ENCODE peak calls at places on chromosomes 16 and 17, in four cellular contexts. C, J, I and L are unnamed samples.

GRCh38 chr16:50644730-50645129 is 36.4 kb downstream of the SNX20 start:
- DNase-seq in J (no peak), C (peak; percentile 60), I (no peak), L (peak; percentile 48)

GRCh38 chr16:68031951-68032350 is 8.9 kb downstream of the DUS2 start:
- DNase-seq in C (no peak), I (no peak), J (no peak), L (no peak)

GRCh38 chr17:81200695-81201580 is 21.8 kb downstream of the CEP131 start:
- DNase-seq in J (peak; percentile 42), I (peak; percentile 67), C (peak; percentile 79), L (peak; percentile 64)

GRCh38 chr17:29571883-29572681 is 3.6 kb downstream of the TP53I13 start:
- DNase-seq in I (peak; percentile 27), J (no peak), C (peak; percentile 7), L (no peak)

GRCh38 chr17:7987112-7987893 is 15.1 kb upstream of the GUCY2D start:
- DNase-seq in J (no peak), I (peak; percentile 61), C (no peak), L (no peak)

GRCh38 chr17:82534401-82534812 is 14.9 kb downstream of the FOXK2 start:
- DNase-seq in C (peak; percentile 38), I (no peak), J (no peak), L (no peak)

GRCh38 chr17:2916362-2916928 is 120.2 kb downstream of the RAP1GAP2 start:
- DNase-seq in J (no peak), C (no peak), I (no peak), L (no peak)

GRCh38 chr17:50476545-50477315 is 1.9 kb upstream of the RSAD1 start:
- DNase-seq in J (no peak), I (no peak), C (no peak), L (no peak)

GRCh38 chr17:27797390-27798091 is 2.8 kb downstream of the NOS2 start:
- DNase-seq in I (no peak), J (no peak), C (no peak), L (no peak)

GRCh38 chr17:44970136-44970737 is 2.1 kb upstream of the C1QL1 start:
- DNase-seq in I (peak; percentile 49), J (no peak), C (no peak), L (no peak)

GRCh38 chr16:47886631-47887415 is 269.0 kb downstream of the ABCC12 start:
- DNase-seq in J (no peak), C (no peak), I (no peak), L (no peak)

GRCh38 chr16:54361246-54361645 is 74.7 kb upstream of the IRX3 start:
- DNase-seq in I (no peak), J (no peak), C (no peak), L (no peak)

GRCh38 chr17:8924595-8924994 is 40.9 kb downstream of the PIK3R5 start:
- DNase-seq in I (no peak), C (no peak), J (no peak), L (peak; percentile 91)

GRCh38 chr16:11094075-11094593 is 149.8 kb downstream of the CLEC16A start:
- DNase-seq in J (peak; percentile 70), I (no peak), C (peak; percentile 94), L (peak; percentile 82)

GRCh38 chr17:51803161-51803560 is 355.4 kb downstream of the CA10 start:
- DNase-seq in J (no peak), C (no peak), I (no peak), L (no peak)

GRCh38 chr16:3458278-3458851 is 14.9 kb downstream of the NAA60 start:
- DNase-seq in I (no peak), J (no peak), C (peak; percentile 41), L (peak; percentile 41)

GRCh38 chr16:69477546-69477945 is 53.1 kb downstream of the CYB5B start:
- DNase-seq in I (no peak), C (peak; percentile 36), J (no peak), L (no peak)

GRCh38 chr17:35084987-35085386 is 21.5 kb upstream of the RFFL start:
- DNase-seq in C (no peak), I (no peak), J (no peak), L (no peak)

GRCh38 chr17:61209524-61209923 is 190.1 kb upstream of the TBX2 start:
- DNase-seq in C (no peak), J (no peak), I (no peak), L (no peak)

GRCh38 chr16:8677481-8677880 is 3.1 kb downstream of the ABAT start:
- DNase-seq in I (no peak), C (peak; percentile 11), J (no peak), L (no peak)

GRCh38 chr17:67666710-67667109 is 51.0 kb upstream of the NOL11 start:
- DNase-seq in J (no peak), C (no peak), I (no peak), L (no peak)

GRCh38 chr16:30778549-30779244 is 8.3 kb downstream of the ZNF629 start:
- DNase-seq in I (no peak), C (peak; percentile 81), J (no peak), L (peak; percentile 1)

GRCh38 chr16:28280881-28281836 is 11.2 kb upstream of the SBK1 start:
- DNase-seq in C (peak; percentile 33), I (no peak), J (no peak), L (no peak)

GRCh38 chr17:31549121-31549524 is 157.6 kb downstream of the RAB11FIP4 start:
- DNase-seq in I (no peak), J (no peak), C (no peak), L (peak; percentile 45)

GRCh38 chr17:19712436-19713004 is 3.9 kb downstream of the SLC47A2 start:
- DNase-seq in J (no peak), C (no peak), I (no peak), L (no peak)

GRCh38 chr17:8832711-8833352 is 33.7 kb upstream of the MFSD6L start:
- DNase-seq in J (no peak), I (no peak), C (peak; percentile 30), L (peak; percentile 33)

GRCh38 chr16:64543401-64543800 is 578.5 kb downstream of the CDH11 start:
- DNase-seq in I (no peak), J (no peak), C (no peak), L (no peak)

GRCh38 chr17:71287246-71287828 is 833.5 kb upstream of the SOX9 start:
- DNase-seq in C (no peak), J (no peak), I (no peak), L (no peak)

GRCh38 chr17:11269210-11269609 is 28.2 kb downstream of the SHISA6 start:
- DNase-seq in I (no peak), J (no peak), C (no peak), L (no peak)

GRCh38 chr16:85172465-85173071 is 60.3 kb upstream of the CIBAR2 start:
- DNase-seq in I (no peak), C (peak; percentile 57), J (no peak), L (peak; percentile 24)

GRCh38 chr16:85171004-85171808 is 58.9 kb upstream of the CIBAR2 start:
- DNase-seq in I (no peak), C (no peak), J (no peak), L (no peak)

GRCh38 chr16:85170066-85171003 is 58.1 kb upstream of the CIBAR2 start:
- DNase-seq in J (no peak), C (peak; percentile 32), I (no peak), L (no peak)

GRCh38 chr16:85173077-85173980 is 61.1 kb upstream of the CIBAR2 start:
- DNase-seq in I (no peak), C (no peak), J (peak; percentile 71), L (no peak)

DNA sequence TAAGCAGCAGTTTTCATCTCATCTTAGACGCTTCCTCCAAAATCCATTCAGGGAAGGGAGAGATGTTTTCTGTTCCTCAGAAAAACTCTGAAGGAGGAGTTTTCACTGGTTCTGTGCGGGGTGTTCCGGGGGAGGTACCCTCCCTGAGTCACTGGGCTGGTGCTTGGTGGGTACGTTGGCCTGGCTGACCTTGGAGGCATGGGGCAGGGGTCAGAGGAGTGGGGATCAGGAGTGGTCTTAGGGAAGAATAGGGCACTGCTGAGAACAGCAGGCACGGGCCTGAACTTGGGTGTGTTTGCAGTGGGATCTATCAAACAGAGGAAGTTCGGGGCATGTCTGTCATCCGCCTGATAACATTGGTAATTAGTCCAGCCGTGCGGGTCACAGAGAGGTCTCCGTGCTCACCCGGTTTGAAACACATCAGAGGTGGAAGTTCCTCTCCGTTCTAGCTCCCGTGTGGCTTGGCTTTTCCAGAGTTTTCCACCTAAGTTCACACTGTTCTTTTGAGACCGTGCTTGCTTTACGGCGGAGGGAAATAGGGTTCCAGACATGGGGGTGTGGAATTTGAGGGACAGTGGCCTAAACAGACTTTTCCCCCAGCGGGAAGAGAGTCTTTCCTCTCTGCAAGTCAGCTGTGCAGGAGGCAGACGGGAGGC is 59.7 kb upstream of the CIBAR2 start:
- DNase-seq in J (no peak), I (no peak), C (peak; percentile 37), L (no peak)
- TF ChIP-seq CTCF in J (no peak), I (no peak), C (no peak), L (no peak)

GRCh38 chr17:78041401-78042179 is 83.1 kb downstream of the TNRC6C start:
- DNase-seq in I (no peak), J (no peak), C (no peak), L (no peak)
- H3K4me3 ChIP-seq in I (peak overlapping the region; percentile 44), J (peak overlapping the region; percentile 73), C (no peak overlapping the region), L (no peak overlapping the region)

DNA sequence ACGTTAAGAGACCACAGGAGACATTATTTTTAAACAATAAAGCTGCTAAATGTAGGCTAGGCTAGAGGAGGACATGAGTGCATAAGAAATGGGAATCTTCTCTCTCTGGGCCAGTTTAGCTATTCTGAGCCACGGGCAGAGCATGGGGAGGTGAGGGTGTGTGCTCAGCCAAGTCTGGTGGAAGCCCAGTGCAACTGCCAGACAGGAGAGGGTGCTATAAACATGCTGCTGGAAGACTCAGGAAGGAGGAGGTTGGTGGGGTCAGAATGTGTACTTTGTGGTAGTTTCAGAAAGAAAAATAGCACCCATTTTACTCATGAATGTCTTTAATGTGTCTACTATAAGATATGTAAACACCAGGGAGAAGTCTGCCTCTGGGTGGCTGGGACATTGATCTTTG is 5.9 kb upstream of the SDK2 start:
- DNase-seq in C (peak; percentile 24), J (no peak), I (no peak), L (no peak)
- TF ChIP-seq CTCF in C (peak; percentile 10), J (no peak), I (peak; percentile 34), L (no peak)

GRCh38 chr16:56635441-56635967 is 3.0 kb upstream of the MT1A start:
- DNase-seq in J (no peak), I (no peak), C (no peak), L (no peak)
- H3K4me3 ChIP-seq in J (peak overlapping the region; percentile 38), I (no peak overlapping the region), C (no peak overlapping the region), L (no peak overlapping the region)

DNA sequence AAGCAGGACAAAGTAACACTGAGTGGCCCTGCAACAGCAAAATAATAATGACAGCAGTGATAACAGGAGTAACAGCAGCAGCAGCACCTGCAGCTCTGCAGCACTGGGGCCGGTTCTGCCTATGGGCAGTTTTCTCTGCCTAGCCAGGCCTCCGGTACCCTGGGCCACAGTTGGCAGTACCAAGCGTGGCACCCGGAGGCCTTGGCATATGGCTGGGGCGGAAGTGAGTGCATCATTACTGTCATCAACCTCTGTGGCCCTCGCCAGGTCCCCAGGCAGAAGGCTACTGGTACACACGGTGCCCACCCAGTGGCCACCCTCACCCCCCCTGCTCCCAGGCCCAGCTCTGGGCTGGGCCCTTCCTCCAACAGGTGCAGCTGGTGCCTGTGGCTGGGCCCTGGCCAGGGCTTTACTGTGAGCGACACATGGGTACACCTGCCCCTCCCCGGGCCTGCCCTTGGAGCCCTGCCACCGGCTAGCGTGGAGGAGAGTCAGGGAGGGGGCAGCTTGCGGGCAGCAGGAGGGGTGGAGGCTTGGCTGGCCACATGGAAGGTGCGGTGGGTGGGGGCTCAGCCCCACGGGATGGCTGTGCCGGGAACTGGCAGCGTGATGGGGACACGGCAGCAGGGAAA is 3.0 kb downstream of the KCNJ12 start:
- DNase-seq in I (no peak), J (no peak), C (no peak), L (no peak)
- TF ChIP-seq CTCF in I (no peak), J (no peak), C (no peak), L (no peak)

GRCh38 chr16:23784811-23785447 is 30.1 kb downstream of the CHP2 start:
- DNase-seq in J (no peak), C (peak; percentile 86), I (no peak), L (no peak)
- H3K4me3 ChIP-seq in J (no peak overlapping the region), C (no peak overlapping the region), I (no peak overlapping the region), L (no peak overlapping the region)

GRCh38 chr17:72445055-72445991 is 324.5 kb downstream of the SOX9 start:
- DNase-seq in J (no peak), C (no peak), I (peak; percentile 48), L (no peak)
- TF ChIP-seq CTCF in J (no peak), C (no peak), I (no peak), L (no peak)